ENCODE peak calls at places on chromosomes 1 and 21, in four cellular contexts. L is K562, U is WTC11, G is HepG2. I is an unnamed sample.
A peak's percentile ranks its signal among the peaks of the same experiment; 100 is the strongest.

GRCh38 chr1:21293537-21294265 is 3.4 kb upstream of the ECE1 start:
- DNase-seq in L (no peak), U (no peak), G (no peak), I (no peak)

GRCh38 chr1:80657048-80657653 is 1143.6 kb upstream of the ADGRL2 start:
- DNase-seq in L (no peak), U (no peak), G (peak; percentile 16), I (peak; percentile 4)

GRCh38 chr1:201551877-201552731 is 13.2 kb downstream of the NAV1 start:
- DNase-seq in L (no peak), U (no peak), G (no peak), I (no peak)

GRCh38 chr1:201144701-201145100 is 9.6 kb downstream of the TMEM9 start:
- DNase-seq in L (no peak), U (no peak), G (no peak), I (no peak)

GRCh38 chr1:231337043-231337471 is 595 bp downstream of the EXOC8 start:
- DNase-seq in L (peak; percentile 59), U (no peak), G (no peak), I (peak; percentile 65)

GRCh38 chr1:47914218-47914937 is 82.8 kb downstream of the TRABD2B start:
- DNase-seq in L (no peak), U (no peak), G (no peak), I (peak; percentile 45)

GRCh38 chr1:182764029-182764768 is 25.4 kb upstream of the NPL start:
- DNase-seq in L (no peak), U (no peak), G (no peak), I (no peak)

GRCh38 chr1:171152533-171152932 is 32.6 kb upstream of the FMO2 start:
- DNase-seq in L (no peak), U (no peak), G (no peak), I (no peak)

GRCh38 chr1:47209091-47209490 is 19.3 kb upstream of the PDZK1IP1 start:
- DNase-seq in L (no peak), U (no peak), G (no peak), I (no peak)

GRCh38 chr1:179709841-179710329 is 33.2 kb upstream of the FAM163A start:
- DNase-seq in L (no peak), U (no peak), G (no peak), I (peak; percentile 31)

GRCh38 chr1:181140398-181140797 is 51.9 kb downstream of the IER5 start:
- DNase-seq in L (no peak), U (no peak), G (no peak), I (no peak)

GRCh38 chr1:184590163-184590750 is 164.4 kb downstream of the EDEM3 start:
- DNase-seq in L (no peak), U (no peak), G (no peak), I (no peak)

GRCh38 chr1:43238104-43238503 is 31.7 kb upstream of the TMEM125 start:
- DNase-seq in L (peak; percentile 40), U (peak; percentile 79), G (peak; percentile 81), I (peak; percentile 51)

GRCh38 chr1:15966081-15966955 is 9.6 kb downstream of the ZBTB17 start:
- DNase-seq in L (no peak), U (no peak), G (peak; percentile 20), I (no peak)

GRCh38 chr1:89499320-89499719 is 25.3 kb upstream of the LRRC8B start:
- DNase-seq in L (no peak), U (no peak), G (no peak), I (no peak)

GRCh38 chr1:5933676-5934057 is 58.6 kb downstream of the NPHP4 start:
- DNase-seq in L (no peak), U (no peak), G (peak; percentile 87), I (no peak)

GRCh38 chr1:2340918-2341254 is 50.5 kb downstream of the MORN1 start:
- DNase-seq in L (no peak), U (no peak), G (no peak), I (no peak)

GRCh38 chr1:166488327-166488726 is 321.5 kb upstream of the FAM78B start:
- DNase-seq in L (no peak), U (no peak), G (no peak), I (no peak)

GRCh38 chr1:14759843-14760242 is 161.4 kb downstream of the KAZN start:
- DNase-seq in L (no peak), U (no peak), G (no peak), I (no peak)

GRCh38 chr1:241610056-241610815 is 29.9 kb downstream of the CHML start:
- DNase-seq in L (peak; percentile 58), U (no peak), G (peak; percentile 23), I (peak; percentile 8)
- TF ChIP-seq FOXJ3 in L (no peak), U (no peak), G (no peak), I (no peak)

DNA sequence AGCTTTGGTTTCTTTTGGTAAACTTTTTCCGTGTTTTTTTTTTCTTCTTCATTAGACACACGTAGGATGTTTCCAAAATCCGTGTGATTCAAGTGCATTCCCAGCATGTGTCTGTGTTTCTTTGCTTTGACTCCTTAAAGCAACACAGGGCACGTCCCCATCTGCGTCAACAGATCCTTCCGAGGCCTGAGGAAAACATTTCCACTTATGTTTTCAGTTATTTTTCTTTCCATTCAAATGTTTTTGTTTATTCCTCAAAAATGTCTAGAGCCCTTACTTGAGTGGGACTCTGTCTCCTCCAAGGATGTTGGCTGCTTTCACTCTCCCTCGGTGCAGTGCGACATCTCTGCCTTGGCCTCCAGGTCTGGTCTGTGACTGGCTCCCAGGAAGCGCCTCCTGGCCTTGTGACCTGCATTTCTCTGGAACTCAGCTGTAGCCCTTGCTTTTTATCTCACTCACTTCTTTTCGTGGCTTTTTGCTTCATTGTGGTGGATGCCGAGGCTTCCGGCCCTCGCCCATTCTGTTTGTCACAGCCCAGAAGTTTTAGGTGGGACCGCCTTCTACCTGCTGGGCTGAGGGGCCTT is 31.3 kb upstream of the SLC19A1 start:
- DNase-seq in L (no peak), U (no peak), G (no peak), I (peak; percentile 15)
- TF ChIP-seq FOXJ3 in L (no peak), U (no peak), G (no peak), I (no peak)

DNA sequence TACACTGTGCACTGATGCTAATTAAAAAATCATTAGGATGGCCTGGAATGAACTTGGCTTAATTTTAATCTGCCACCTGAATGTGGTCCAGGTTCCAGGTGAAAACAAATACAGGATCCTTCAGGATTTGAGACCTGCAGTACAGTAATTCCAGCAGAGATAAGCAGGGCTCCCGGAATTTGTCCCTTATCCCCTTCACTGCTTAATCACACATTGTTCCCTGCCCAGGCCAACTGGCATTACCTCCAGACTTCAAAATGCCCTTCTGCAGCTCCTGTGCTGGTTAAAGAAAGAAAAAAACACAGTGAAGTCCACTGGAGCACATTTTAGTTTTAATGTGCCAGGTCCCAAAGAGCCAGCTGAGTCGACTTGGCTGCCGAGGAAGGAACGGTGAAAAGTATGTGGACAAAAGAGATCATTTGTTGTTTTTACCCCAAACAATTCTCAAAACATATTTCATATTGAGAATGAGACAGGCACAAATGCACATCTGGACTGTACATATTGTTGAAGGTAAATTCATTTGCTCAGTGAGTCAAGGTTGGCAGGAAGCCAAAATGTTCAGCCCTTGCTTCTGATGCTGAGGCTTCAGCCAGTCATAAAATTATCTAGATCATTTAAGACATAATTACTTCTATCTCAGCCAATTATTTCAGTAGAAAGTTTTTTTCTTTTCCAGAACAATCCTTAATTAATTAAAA is 28.4 kb downstream of the DEGS1 start:
- DNase-seq in L (no peak), U (no peak), G (peak; percentile 57), I (peak; percentile 62)
- TF ChIP-seq FOXJ3 in L (no peak), U (no peak), G (no peak), I (no peak)

GRCh38 chr1:31374511-31375196 is 1.8 kb upstream of the FABP3 start:
- DNase-seq in L (no peak), U (no peak), G (no peak), I (no peak)
- TF ChIP-seq FOXJ3 in L (no peak), U (no peak), G (no peak), I (no peak)

GRCh38 chr21:32469628-32470027 is 57.1 kb downstream of the EVA1C start:
- DNase-seq in L (no peak), U (no peak), G (no peak), I (no peak)

GRCh38 chr21:32475162-32475812 is 62.8 kb downstream of the EVA1C start:
- DNase-seq in L (no peak), U (no peak), G (no peak), I (no peak)

GRCh38 chr21:32474179-32475059 is 61.9 kb downstream of the EVA1C start:
- DNase-seq in L (no peak), U (no peak), G (no peak), I (peak; percentile 32)

GRCh38 chr21:32470206-32470605 is 57.7 kb downstream of the EVA1C start:
- DNase-seq in L (no peak), U (no peak), G (no peak), I (no peak)

DNA sequence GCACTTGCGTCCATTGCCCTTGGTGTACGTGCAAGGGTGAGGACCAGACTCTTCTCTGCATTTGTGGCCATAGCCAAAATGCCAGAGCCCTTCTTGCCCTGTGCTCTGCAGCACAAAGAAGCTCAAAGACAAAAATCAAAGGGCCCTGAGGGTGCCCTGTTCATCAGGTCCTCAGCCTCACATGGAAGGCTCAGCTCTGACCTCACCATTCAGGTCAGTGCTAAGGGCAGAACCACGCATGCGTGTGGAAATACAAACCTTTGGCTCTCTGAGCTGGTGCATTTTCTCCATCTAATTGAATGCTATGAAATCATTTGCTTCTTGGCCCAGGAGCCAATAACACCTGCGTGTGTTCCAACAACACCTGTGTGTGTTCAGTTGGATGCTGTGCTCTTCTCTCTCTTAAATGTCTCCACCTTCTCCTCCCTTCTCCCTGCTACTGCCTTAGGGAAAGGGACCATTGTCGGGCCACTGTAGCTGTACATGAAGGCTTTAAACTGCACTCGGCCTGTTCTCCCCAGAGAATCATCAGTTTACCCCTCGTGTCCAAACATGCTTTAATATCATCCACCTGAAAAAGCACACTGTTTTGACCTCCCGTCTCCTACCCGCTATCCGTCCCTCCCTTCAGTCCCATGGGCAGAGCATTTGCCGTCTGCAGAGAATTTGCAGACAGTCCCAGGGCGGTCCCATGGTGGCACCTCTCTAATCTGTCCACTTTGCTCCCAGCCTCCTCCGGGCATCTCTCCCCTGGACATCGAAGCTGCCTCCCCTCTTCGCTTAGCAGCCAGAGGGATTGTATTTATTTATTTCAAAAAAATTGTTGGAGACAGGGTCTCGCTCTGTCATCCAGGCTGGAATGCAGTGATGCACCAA is 60.6 kb downstream of the EVA1C start:
- DNase-seq in L (no peak), U (no peak), G (no peak), I (no peak)
- TF ChIP-seq FOXJ3 in L (no peak), U (no peak), G (no peak), I (no peak)

DNA sequence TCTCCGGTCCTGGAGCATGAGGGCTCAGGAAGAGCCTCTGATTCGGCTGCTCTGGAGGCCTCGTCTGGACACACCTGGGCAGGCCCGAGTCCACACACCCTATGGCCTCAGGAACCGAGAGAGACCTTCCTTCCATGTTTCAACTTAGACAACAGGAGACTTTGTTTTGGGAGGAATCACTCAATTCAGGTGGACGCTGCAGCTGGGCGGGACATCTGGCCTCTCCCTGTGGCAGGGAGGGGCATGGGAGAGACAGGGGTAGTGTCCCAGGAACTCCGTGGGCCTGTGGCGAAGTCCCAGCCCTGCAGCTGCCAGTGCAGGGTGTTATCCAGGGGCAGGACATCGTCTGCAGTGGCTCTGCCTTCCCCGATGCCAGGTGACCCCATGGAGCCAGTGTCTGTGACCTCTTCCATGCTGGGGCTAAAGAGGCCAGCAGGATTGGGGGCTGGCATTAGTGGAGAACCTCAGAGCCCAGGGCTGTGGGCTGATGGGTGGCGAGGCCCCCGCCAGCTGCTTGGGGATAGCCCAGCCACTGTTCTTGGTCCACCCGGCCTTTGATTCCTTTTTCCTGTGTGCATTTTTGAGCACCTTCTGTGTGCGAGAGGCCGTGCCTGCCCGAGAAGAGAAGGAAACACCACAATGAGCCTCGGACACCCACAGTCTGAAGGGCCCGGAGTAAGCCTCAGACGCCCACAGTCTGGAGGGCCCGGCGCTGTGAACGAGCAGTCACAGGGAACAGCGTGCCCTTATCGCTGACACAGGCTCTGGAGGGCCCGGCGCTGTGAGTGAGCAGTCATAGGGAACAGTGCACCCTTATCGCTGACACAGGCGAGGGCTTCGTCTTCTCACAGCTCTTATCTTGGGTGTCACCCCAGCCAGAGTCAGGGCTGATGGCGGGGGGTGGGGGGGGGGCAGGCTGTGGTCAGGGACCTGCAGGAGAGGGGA is 6.2 kb downstream of the COL18A1 start:
- DNase-seq in L (peak; percentile 97), U (no peak), G (no peak), I (no peak)
- TF ChIP-seq FOXJ3 in L (no peak), U (no peak), G (no peak), I (no peak)

I was measured in SK-N-SH.